ENCODE peak calls at places on chromosome 18, in ten cellular contexts. I, V, S, B, X, M, E, Q, P and D are unnamed samples.

GRCh38 chr18:32576296-32576916 is 105.7 kb upstream of the GAREM1 start:
- DNase-seq in I (no peak), V (peak; percentile 10), S (no peak), B (no peak), X (no peak), M (peak; percentile 64), E (peak; percentile 13), Q (peak; percentile 10), P (no peak), D (no peak)

GRCh38 chr18:10685484-10685883 is 159.7 kb downstream of the NAPG start:
- DNase-seq in I (no peak), V (no peak), S (peak; percentile 51), B (no peak), X (peak; percentile 64), M (no peak), E (no peak), Q (no peak), P (peak; percentile 45), D (peak; percentile 45)

GRCh38 chr18:10376735-10377134 is 77.7 kb upstream of the APCDD1 start:
- DNase-seq in I (no peak), V (no peak), S (no peak), B (no peak), X (no peak), M (no peak), E (no peak), Q (no peak), P (no peak), D (no peak)

GRCh38 chr18:61635901-61636528 is 256.8 kb downstream of the RNF152 start:
- DNase-seq in I (peak; percentile 9), V (no peak), S (peak; percentile 45), B (peak; percentile 41), X (no peak), M (peak; percentile 55), E (peak; percentile 61), Q (peak; percentile 75), P (peak; percentile 39), D (peak; percentile 45)

GRCh38 chr18:28269750-28270149 is 92.8 kb upstream of the CDH2 start:
- DNase-seq in I (no peak), V (no peak), S (no peak), B (no peak), X (no peak), M (no peak), E (no peak), Q (peak; percentile 30), P (no peak), D (no peak)

GRCh38 chr18:57947117-57947516 is 96.9 kb upstream of the NEDD4L start:
- DNase-seq in I (no peak), V (no peak), S (no peak), B (no peak), X (no peak), M (no peak), E (no peak), Q (no peak), P (no peak), D (no peak)

GRCh38 chr18:2824865-2825264 is 21.9 kb upstream of the EMILIN2 start:
- DNase-seq in I (no peak), V (no peak), S (no peak), B (no peak), X (no peak), M (no peak), E (no peak), Q (no peak), P (no peak), D (no peak)

GRCh38 chr18:10194592-10194991 is 259.8 kb upstream of the APCDD1 start:
- DNase-seq in I (no peak), V (no peak), S (no peak), B (no peak), X (no peak), M (no peak), E (no peak), Q (no peak), P (no peak), D (no peak)

GRCh38 chr18:2036136-2036535 is 535.2 kb downstream of the METTL4 start:
- DNase-seq in I (no peak), V (peak; percentile 59), S (no peak), B (no peak), X (no peak), M (no peak), E (peak; percentile 65), Q (peak; percentile 19), P (no peak), D (no peak)

DNA sequence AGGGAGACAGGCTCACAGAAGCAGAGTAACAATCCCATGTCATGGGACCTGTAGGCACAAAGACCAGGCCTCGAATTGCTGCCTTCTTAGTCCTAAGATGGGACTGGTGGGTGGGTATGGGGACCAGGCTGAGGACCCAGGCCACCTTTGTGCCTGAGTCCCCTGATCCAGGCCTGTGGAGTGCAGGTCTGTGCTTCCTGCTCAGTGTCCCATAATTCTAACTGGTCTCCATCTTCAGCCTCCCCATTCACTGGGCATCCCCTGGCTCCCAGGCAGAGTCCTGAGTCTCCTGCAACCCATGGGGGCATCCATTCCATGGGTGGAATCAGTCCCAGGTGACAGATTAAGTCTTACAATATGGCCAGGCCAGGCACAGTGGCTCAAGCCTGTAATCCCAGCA is 83.9 kb downstream of the SMAD7 start:
- DNase-seq in I (no peak), V (no peak), S (no peak), B (no peak), X (no peak), M (no peak), E (no peak), Q (no peak), P (no peak), D (no peak)
- TF ChIP-seq CTCF in I (no peak), V (no peak), S (no peak), B (no peak), X (no peak), M (no peak), E (no peak), Q (no peak), P (no peak), D (no peak)

GRCh38 chr18:54359233-54359632 is 1.5 kb downstream of the C18orf54 start:
- DNase-seq in I (no peak), V (no peak), S (no peak), B (no peak), X (no peak), M (no peak), E (no peak), Q (peak; percentile 15), P (no peak), D (no peak)

GRCh38 chr18:54357082-54357659 is 487 bp downstream of the STARD6 start:
- DNase-seq in I (no peak), V (no peak), S (peak; percentile 28), B (no peak), X (no peak), M (no peak), E (no peak), Q (no peak), P (no peak), D (no peak)

GRCh38 chr18:54360406-54360805 is 2.7 kb downstream of the C18orf54 start:
- DNase-seq in I (no peak), V (no peak), S (no peak), B (no peak), X (no peak), M (no peak), E (no peak), Q (peak; percentile 16), P (no peak), D (no peak)

GRCh38 chr18:54358495-54358793 is 738 bp downstream of the C18orf54 start:
- DNase-seq in I (no peak), V (no peak), S (no peak), B (no peak), X (no peak), M (no peak), E (peak; percentile 23), Q (peak; percentile 31), P (no peak), D (no peak)

DNA sequence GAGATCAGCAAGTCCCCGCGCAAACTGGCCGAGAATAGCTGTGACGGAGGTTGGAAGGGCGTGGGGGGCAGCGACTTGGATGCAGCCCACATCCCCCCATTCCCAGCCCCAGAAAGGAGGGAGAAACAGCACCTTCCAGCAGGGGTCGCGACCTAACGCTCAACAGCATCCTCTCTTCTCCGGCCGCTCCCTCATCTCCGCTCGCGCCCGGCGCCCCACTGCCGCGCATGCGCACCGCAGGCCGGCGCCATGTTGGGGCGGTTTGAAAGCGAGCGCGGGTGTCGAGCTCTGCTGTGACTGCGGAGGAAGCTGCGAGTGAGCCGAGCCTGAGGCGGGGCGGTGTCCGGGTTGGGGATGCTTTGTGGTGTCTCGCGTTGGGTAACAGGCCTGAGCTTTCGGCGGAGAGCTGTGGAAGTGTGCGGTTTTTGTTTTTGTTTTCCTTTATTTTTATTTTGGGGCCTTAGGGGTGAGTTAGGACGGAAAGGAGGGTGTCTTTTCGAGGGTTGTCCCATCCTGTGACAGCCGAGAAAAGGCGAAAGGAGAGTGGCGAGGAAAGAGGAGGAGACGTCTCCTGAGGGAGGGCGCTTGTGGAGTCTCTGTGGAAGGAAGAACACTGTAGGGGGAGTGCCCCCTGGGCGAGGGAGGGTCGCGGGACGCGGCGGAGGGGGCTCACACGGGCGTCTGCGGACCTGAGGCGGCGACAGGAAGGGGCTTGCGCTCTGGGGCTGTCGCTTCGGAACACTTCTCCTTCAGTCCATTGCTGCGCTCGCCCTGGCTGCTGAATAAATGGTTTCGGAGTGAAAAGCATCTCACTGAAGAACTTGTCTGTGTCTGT is at the start of the genes C18orf54 and STARD6:
- DNase-seq in I (peak; percentile 82), V (peak; percentile 34), S (peak; percentile 94), B (peak; percentile 83), X (peak; percentile 96), M (peak; percentile 92), E (peak; percentile 90), Q (peak; percentile 86), P (peak; percentile 94), D (peak; percentile 97)
- TF ChIP-seq CTCF in I (peak; percentile 63), V (peak; percentile 42), S (peak; percentile 67), B (peak; percentile 71), X (peak; percentile 78), M (peak; percentile 42), E (peak; percentile 61), Q (peak; percentile 36), P (peak; percentile 37), D (peak; percentile 55)

DNA sequence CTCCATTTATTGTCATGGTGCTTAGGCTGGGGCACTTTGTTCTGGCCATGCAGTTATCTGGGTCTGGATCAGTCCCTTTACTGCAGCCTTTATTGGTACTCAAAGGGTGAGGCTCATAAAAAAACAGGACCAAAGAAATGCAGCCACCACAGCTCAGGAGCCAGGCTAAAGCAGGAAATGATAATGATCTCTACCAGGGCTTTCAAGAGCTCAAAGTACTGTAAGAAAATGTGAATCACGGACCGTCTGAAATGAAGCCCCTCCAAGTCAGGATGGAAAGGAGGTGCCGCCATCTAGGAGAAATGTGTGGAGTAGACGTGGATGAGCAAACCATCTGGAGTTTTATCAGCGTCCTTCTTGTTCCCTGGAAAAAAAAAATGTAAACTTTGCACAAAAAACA is 162.4 kb upstream of the ZNF516 start:
- DNase-seq in I (no peak), V (no peak), S (no peak), B (peak; percentile 36), X (no peak), M (no peak), E (no peak), Q (no peak), P (no peak), D (no peak)
- TF ChIP-seq CTCF in I (no peak), V (no peak), S (no peak), B (no peak), X (no peak), M (no peak), E (no peak), Q (no peak), P (no peak), D (no peak)

DNA sequence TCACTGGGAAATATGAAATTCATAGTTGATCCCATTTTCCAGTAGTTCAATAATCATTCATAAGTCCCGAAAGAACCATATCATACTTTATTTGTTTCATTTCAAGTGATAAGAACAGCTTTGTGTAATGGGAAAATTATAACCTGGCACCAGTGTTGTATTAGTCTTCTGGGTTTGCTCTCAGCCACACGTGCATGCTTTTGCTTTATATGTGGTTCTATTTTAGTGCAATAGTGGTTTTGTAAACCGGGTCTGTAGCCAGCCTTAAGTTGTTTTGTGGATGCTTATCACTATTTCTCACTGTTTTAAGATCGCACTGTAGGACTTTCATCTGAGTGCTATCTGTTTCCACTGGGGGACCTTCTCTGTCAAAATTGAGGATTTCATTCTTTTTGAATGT is 203.8 kb downstream of the PTPRM start:
- DNase-seq in I (no peak), V (no peak), S (no peak), B (no peak), X (no peak), M (no peak), E (no peak), Q (no peak), P (no peak), D (no peak)
- TF ChIP-seq CTCF in I (no peak), V (no peak), S (no peak), B (no peak), X (no peak), M (no peak), E (no peak), Q (no peak), P (no peak), D (no peak)